ENCODE peak calls at places on chromosomes 6 and 20, in seven cellular contexts. T is AG04449, K is foreskin fibroblast, G is GM12865, U is upper lobe of left lung, Z is pancreas, B is heart right ventricle. H is an unnamed sample.

GRCh38 chr20:43558412-43559146 is at the start of gene SGK2:
- DNase-seq in G (no peak), U (peak; percentile 33), K (peak; percentile 29), Z (peak; percentile 84), T (no peak), B (no peak), H (no peak)

GRCh38 chr6:169850746-169851145 is 99.3 kb downstream of the ERMARD start:
- DNase-seq in U (peak; percentile 16), B (no peak), T (no peak), K (no peak), Z (no peak), G (no peak), H (no peak)

GRCh38 chr6:77466055-77467028 is 3.1 kb upstream of the HTR1B start:
- DNase-seq in G (peak; percentile 80), T (no peak), Z (peak; percentile 47), K (peak; percentile 89), U (peak; percentile 47), B (no peak), H (peak; percentile 40)

GRCh38 chr6:110852769-110853168 is 21.8 kb upstream of the AMD1 start:
- DNase-seq in Z (no peak), B (no peak), G (no peak), K (no peak), U (no peak), T (no peak), H (no peak)

GRCh38 chr6:46174904-46175303 is 4.1 kb upstream of the ENPP5 start:
- DNase-seq in K (no peak), Z (no peak), G (no peak), U (no peak), B (no peak), T (no peak), H (no peak)

GRCh38 chr6:28734443-28734959 is 189.3 kb downstream of the TRIM27 start:
- DNase-seq in K (no peak), U (no peak), G (no peak), B (no peak), Z (no peak), T (no peak), H (no peak)

GRCh38 chr6:157194643-157195042 is 128.7 kb downstream of the TMEM242 start:
- DNase-seq in G (no peak), U (no peak), B (no peak), K (peak; percentile 58), T (no peak), Z (no peak), H (no peak)

GRCh38 chr6:109239918-109240321 is 142.3 kb downstream of the CD164 start:
- DNase-seq in Z (no peak), U (no peak), B (peak; percentile 44), K (peak; percentile 35), T (no peak), G (no peak), H (no peak)

GRCh38 chr6:2622683-2623082 is 128.0 kb downstream of the MYLK4 start:
- DNase-seq in B (peak; percentile 62), K (no peak), U (no peak), T (no peak), G (no peak), Z (no peak), H (no peak)

GRCh38 chr6:11380969-11381744 is 148.7 kb upstream of the NEDD9 start:
- DNase-seq in T (no peak), G (peak; percentile 46), Z (no peak), U (no peak), B (no peak), K (no peak), H (no peak)

GRCh38 chr6:90458353-90459224 is 128.3 kb downstream of the MAP3K7 start:
- DNase-seq in T (no peak), Z (no peak), G (peak; percentile 46), U (no peak), K (no peak), B (peak; percentile 7), H (no peak)

GRCh38 chr6:17585766-17586502 is 14.2 kb upstream of the FAM8A1 start:
- DNase-seq in Z (no peak), G (peak; percentile 19), K (no peak), T (no peak), B (no peak), U (peak; percentile 61), H (no peak)

GRCh38 chr20:62472020-62472342 is 3.8 kb downstream of the GATA5 start:
- DNase-seq in T (no peak), K (no peak), B (no peak), G (no peak), U (no peak), Z (no peak), H (no peak)

GRCh38 chr20:21522479-21523397 is 8.9 kb upstream of the NKX2-2 start:
- DNase-seq in U (no peak), K (no peak), B (no peak), T (no peak), Z (no peak), G (no peak), H (no peak)

GRCh38 chr6:112443666-112444065 is 96.5 kb downstream of the RFPL4B start:
- DNase-seq in U (no peak), Z (no peak), B (peak; percentile 38), T (no peak), G (no peak), K (peak; percentile 91), H (no peak)

GRCh38 chr20:50048420-50049166 is 64.4 kb downstream of the UBE2V1 start:
- DNase-seq in K (peak; percentile 66), U (peak; percentile 43), G (no peak), T (no peak), Z (no peak), B (no peak), H (no peak)

GRCh38 chr6:37283268-37283667 is 25.3 kb upstream of the TMEM217 start:
- DNase-seq in K (peak; percentile 9), U (no peak), Z (no peak), B (no peak), T (no peak), G (no peak), H (no peak)

GRCh38 chr6:165988306-165988756 is 179.3 kb downstream of the TBXT start:
- DNase-seq in U (no peak), Z (no peak), B (no peak), G (no peak), K (peak; percentile 9), T (no peak), H (no peak)

GRCh38 chr6:31898200-31899011 is 908 bp upstream of the EHMT2 start:
- DNase-seq in B (no peak), T (no peak), Z (peak; percentile 42), U (peak; percentile 46), G (peak; percentile 65), K (peak; percentile 59), H (no peak)

GRCh38 chr6:52929321-52930164 is 20.0 kb upstream of the GSTA3 start:
- DNase-seq in Z (no peak), U (peak; percentile 83), K (peak; percentile 96), G (no peak), T (peak; percentile 75), B (no peak), H (no peak)

GRCh38 chr6:28542440-28543293 is 17.0 kb downstream of the GPX5 start:
- DNase-seq in B (no peak), K (peak; percentile 89), G (peak; percentile 88), U (peak; percentile 66), Z (peak; percentile 57), T (peak; percentile 70), H (peak; percentile 71)

GRCh38 chr20:59031326-59032022 is 661 bp downstream of the ATP5F1E start:
- DNase-seq in T (no peak), G (peak; percentile 52), Z (no peak), B (no peak), K (no peak), U (no peak), H (no peak)

GRCh38 chr6:6856538-6857523 is 250.9 kb upstream of the RREB1 start:
- DNase-seq in B (peak; percentile 70), Z (no peak), T (no peak), U (peak; percentile 93), K (peak; percentile 13), G (peak; percentile 84), H (peak; percentile 76)

GRCh38 chr20:58900292-58900931 is 47.9 kb downstream of the GNAS start:
- DNase-seq in G (no peak), Z (no peak), B (no peak), U (no peak), K (no peak), T (no peak), H (no peak)

GRCh38 chr20:43459022-43459942 is 1.6 kb downstream of the SRSF6 start:
- DNase-seq in U (no peak), K (peak; percentile 43), T (no peak), B (no peak), G (no peak), Z (no peak), H (no peak)

GRCh38 chr20:44071526-44072111 is 115.4 kb downstream of the JPH2 start:
- DNase-seq in B (no peak), U (no peak), G (no peak), Z (no peak), T (no peak), K (no peak), H (peak; percentile 6)

GRCh38 chr6:113339173-113339572 is 518.0 kb upstream of the MARCKS start:
- DNase-seq in G (no peak), Z (no peak), T (no peak), B (no peak), K (no peak), U (no peak), H (no peak)

GRCh38 chr6:149852180-149852579 is 12.0 kb downstream of the LRP11 start:
- DNase-seq in Z (no peak), G (peak; percentile 46), T (no peak), K (peak; percentile 49), U (peak; percentile 76), B (no peak), H (no peak)

GRCh38 chr20:19881990-19882389 is 123.9 kb downstream of the RIN2 start:
- DNase-seq in T (no peak), U (no peak), K (no peak), B (no peak), G (no peak), Z (no peak), H (no peak)

GRCh38 chr6:331622-332521 is 39.6 kb downstream of the DUSP22 start:
- DNase-seq in B (no peak), Z (no peak), G (peak; percentile 91), T (no peak), U (no peak), K (no peak), H (peak; percentile 83)

GRCh38 chr6:95280690-95281273 is 296.6 kb upstream of the MANEA start:
- DNase-seq in Z (no peak), T (no peak), B (peak; percentile 9), K (peak; percentile 2), U (no peak), G (peak; percentile 39), H (no peak)
- TF ChIP-seq CTCF in Z (no peak), T (no peak), B (no peak), K (no peak), U (no peak), G (peak; percentile 29), H (peak; percentile 60)

GRCh38 chr6:33407132-33407718 is 3.6 kb upstream of the PHF1 start:
- DNase-seq in U (no peak), K (peak; percentile 77), T (no peak), Z (no peak), G (no peak), B (no peak), H (no peak)
- TF ChIP-seq CTCF in U (peak; percentile 13), K (peak; percentile 16), T (no peak), Z (no peak), G (no peak), B (peak; percentile 31), H (peak; percentile 11)

GRCh38 chr6:20069130-20069529 is 143.1 kb downstream of the MBOAT1 start:
- DNase-seq in T (no peak), U (no peak), B (no peak), K (no peak), G (no peak), Z (no peak), H (no peak)
- TF ChIP-seq CTCF in T (no peak), U (no peak), B (no peak), K (no peak), G (no peak), Z (no peak), H (no peak)

GRCh38 chr6:159169193-159169555 is at the start of gene FNDC1:
- DNase-seq in G (peak; percentile 33), Z (no peak), U (no peak), T (no peak), B (no peak), K (peak; percentile 60), H (peak; percentile 82)
- TF ChIP-seq CTCF in G (peak; percentile 46), Z (no peak), U (peak; percentile 9), T (peak; percentile 48), B (no peak), K (no peak), H (peak; percentile 60)

H was measured in GM10248.